ENCODE peak calls at places on chromosomes 7 and 10, in four cellular contexts. X is IMR-90, H is astrocyte, C is SK-N-SH. R is an unnamed sample.

GRCh38 chr10:91352760-91353159 is 57.4 kb upstream of the HECTD2 start:
- DNase-seq in H (no peak), C (no peak), X (peak; percentile 21), R (no peak)

GRCh38 chr7:390761-391410 is 100.9 kb downstream of the FOXL3 start:
- DNase-seq in X (no peak), H (no peak), C (peak; percentile 38), R (no peak)

GRCh38 chr7:139777304-139777890 is 401 bp downstream of the HIPK2 start:
- DNase-seq in X (no peak), H (no peak), C (peak; percentile 89), R (peak; percentile 71)

GRCh38 chr7:2929321-2930201 is 85.5 kb upstream of the GNA12 start:
- DNase-seq in X (no peak), H (no peak), C (peak; percentile 34), R (no peak)

GRCh38 chr10:4533626-4534025 is 292.4 kb upstream of the AKR1E2 start:
- DNase-seq in X (no peak), H (no peak), C (no peak), R (peak; percentile 38)

GRCh38 chr10:77926566-77927342 is at the start of gene DLG5:
- DNase-seq in X (peak; percentile 52), C (peak; percentile 92), H (no peak), R (peak; percentile 83)

GRCh38 chr7:103705542-103705941 is 259.5 kb upstream of the SLC26A5 start:
- DNase-seq in H (no peak), C (no peak), X (no peak), R (no peak)

GRCh38 chr7:147640821-147641220 is 949.7 kb upstream of the C7orf33 start:
- DNase-seq in X (no peak), H (no peak), C (no peak), R (no peak)

GRCh38 chr7:81725496-81726117 is 44.2 kb downstream of the HGF start:
- DNase-seq in H (peak; percentile 94), C (peak; percentile 15), X (peak; percentile 99), R (peak; percentile 83)

GRCh38 chr7:18792866-18793595 is 297.5 kb downstream of the HDAC9 start:
- DNase-seq in C (no peak), X (peak; percentile 79), H (peak; percentile 46), R (peak; percentile 86)

GRCh38 chr7:135448753-135449152 is 61.1 kb downstream of the CNOT4 start:
- DNase-seq in X (no peak), C (no peak), H (no peak), R (peak; percentile 31)

GRCh38 chr7:20539201-20539600 is 76.3 kb upstream of the ABCB5 start:
- DNase-seq in X (no peak), H (no peak), C (no peak), R (no peak)

GRCh38 chr10:131964298-131964697 is 17.4 kb downstream of the BNIP3 start:
- DNase-seq in X (peak; percentile 8), C (no peak), H (no peak), R (no peak)

GRCh38 chr10:7922707-7923106 is 104.4 kb downstream of the TAF3 start:
- DNase-seq in H (no peak), X (no peak), C (no peak), R (no peak)

GRCh38 chr10:124717911-124718734 is 26.1 kb downstream of the FAM53B start:
- DNase-seq in C (no peak), X (no peak), H (no peak), R (no peak)

GRCh38 chr7:45048748-45049147 is 40.0 kb downstream of the NACAD start:
- DNase-seq in H (peak; percentile 29), X (no peak), C (no peak), R (no peak)

GRCh38 chr7:55308186-55308929 is 56.8 kb upstream of the LANCL2 start:
- DNase-seq in H (peak; percentile 97), C (no peak), X (peak; percentile 87), R (peak; percentile 80)

GRCh38 chr10:124693396-124693795 is 50.8 kb downstream of the FAM53B start:
- DNase-seq in X (no peak), H (no peak), C (no peak), R (no peak)

GRCh38 chr10:70512149-70512611 is 33.6 kb downstream of the PALD1 start:
- DNase-seq in H (peak; percentile 16), C (peak; percentile 75), X (peak; percentile 23), R (peak; percentile 27)

GRCh38 chr10:97024181-97025073 is 161.3 kb downstream of the SLIT1 start:
- DNase-seq in C (no peak), X (peak; percentile 93), H (peak; percentile 87), R (peak; percentile 64)

GRCh38 chr10:1041514-1041913 is 7.4 kb downstream of the IDI1 start:
- DNase-seq in H (no peak), C (no peak), X (no peak), R (no peak)

GRCh38 chr10:1045415-1045814 is 3.5 kb downstream of the IDI1 start:
- DNase-seq in C (no peak), H (no peak), X (no peak), R (no peak)

GRCh38 chr10:1043532-1043995 is 5.4 kb downstream of the IDI1 start:
- DNase-seq in C (no peak), X (no peak), H (no peak), R (no peak)

GRCh38 chr10:1044964-1045363 is 4.0 kb downstream of the IDI1 start:
- DNase-seq in H (no peak), X (no peak), C (no peak), R (no peak)

GRCh38 chr10:1044146-1044545 is 4.8 kb downstream of the IDI1 start:
- DNase-seq in H (no peak), C (no peak), X (no peak), R (no peak)
- H3K9ac ChIP-seq in H (no peak overlapping the region), C (no peak overlapping the region), X (no peak overlapping the region), R (peak overlapping the region; percentile 34)

GRCh38 chr7:157896774-157897555 is 560.2 kb downstream of the DNAJB6 start:
- DNase-seq in H (no peak), X (no peak), C (no peak), R (no peak)
- H3K9me3 ChIP-seq in H (no peaks in the 10 kb centered on the region), X (peaks cover 50% of the 10 kb centered on the region), C (peaks cover 5% of the 10 kb centered on the region), R (no peaks in the 10 kb centered on the region)

GRCh38 chr10:92593553-92594046 is 670 bp downstream of the KIF11 start:
- DNase-seq in X (no peak), C (no peak), H (no peak), R (peak; percentile 11)
- H3K4me1 ChIP-seq in X (peaks cover 7% of the 10 kb centered on the region), C (peaks cover 7% of the 10 kb centered on the region), H (peaks cover 20% of the 10 kb centered on the region), R (peaks cover 25% of the 10 kb centered on the region)

GRCh38 chr10:59970396-59971368 is 64.3 kb upstream of the CCDC6 start:
- DNase-seq in C (no peak), X (no peak), H (no peak), R (no peak)

GRCh38 chr10:59976909-59977308 is 70.6 kb upstream of the CCDC6 start:
- DNase-seq in C (no peak), H (no peak), X (no peak), R (no peak)

GRCh38 chr10:59967079-59967478 is 60.7 kb upstream of the CCDC6 start:
- DNase-seq in H (no peak), X (no peak), C (no peak), R (no peak)

GRCh38 chr10:59968705-59969104 is 62.3 kb upstream of the CCDC6 start:
- DNase-seq in X (no peak), H (no peak), C (no peak), R (no peak)

GRCh38 chr10:59971915-59972314 is 65.6 kb upstream of the CCDC6 start:
- DNase-seq in C (peak; percentile 16), X (no peak), H (peak; percentile 68), R (peak; percentile 44)
- H3K9ac ChIP-seq in C (no peak overlapping the region), X (no peak overlapping the region), H (no peak overlapping the region), R (no peak overlapping the region)

DNA sequence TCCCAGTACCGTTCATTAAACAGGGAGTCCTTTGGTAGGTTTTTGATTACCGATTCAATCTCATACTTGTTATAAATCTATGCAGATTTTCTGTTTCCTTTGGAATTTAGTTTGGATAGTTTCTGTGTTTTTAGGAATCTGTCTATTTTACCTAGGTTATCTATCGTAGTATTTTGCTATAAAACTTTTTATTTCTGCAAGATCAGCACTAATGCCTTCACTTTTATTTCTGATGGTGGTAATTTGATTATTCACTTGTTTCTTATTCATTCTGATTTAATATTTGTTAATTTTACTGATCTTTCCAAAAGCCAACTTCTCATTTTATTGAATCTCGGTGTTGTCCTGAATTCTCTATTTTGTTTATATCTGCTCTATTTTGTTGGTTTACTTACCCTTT is 577.7 kb upstream of the NRG3 start:
- DNase-seq in C (no peak), H (no peak), X (no peak), R (no peak)
- H3K9me3 ChIP-seq in C (peaks cover 3% of the 10 kb centered on the region), H (peaks cover 3% of the 10 kb centered on the region), X (peaks cover 3% of the 10 kb centered on the region), R (no peaks in the 10 kb centered on the region)

GRCh38 chr7:21916629-21917028 is 29.1 kb downstream of the CDCA7L start:
- DNase-seq in H (peak; percentile 12), C (no peak), X (no peak), R (no peak)
- H3K4me1 ChIP-seq in H (no peaks in the 10 kb centered on the region), C (no peaks in the 10 kb centered on the region), X (no peaks in the 10 kb centered on the region), R (peaks cover 13% of the 10 kb centered on the region)

DNA sequence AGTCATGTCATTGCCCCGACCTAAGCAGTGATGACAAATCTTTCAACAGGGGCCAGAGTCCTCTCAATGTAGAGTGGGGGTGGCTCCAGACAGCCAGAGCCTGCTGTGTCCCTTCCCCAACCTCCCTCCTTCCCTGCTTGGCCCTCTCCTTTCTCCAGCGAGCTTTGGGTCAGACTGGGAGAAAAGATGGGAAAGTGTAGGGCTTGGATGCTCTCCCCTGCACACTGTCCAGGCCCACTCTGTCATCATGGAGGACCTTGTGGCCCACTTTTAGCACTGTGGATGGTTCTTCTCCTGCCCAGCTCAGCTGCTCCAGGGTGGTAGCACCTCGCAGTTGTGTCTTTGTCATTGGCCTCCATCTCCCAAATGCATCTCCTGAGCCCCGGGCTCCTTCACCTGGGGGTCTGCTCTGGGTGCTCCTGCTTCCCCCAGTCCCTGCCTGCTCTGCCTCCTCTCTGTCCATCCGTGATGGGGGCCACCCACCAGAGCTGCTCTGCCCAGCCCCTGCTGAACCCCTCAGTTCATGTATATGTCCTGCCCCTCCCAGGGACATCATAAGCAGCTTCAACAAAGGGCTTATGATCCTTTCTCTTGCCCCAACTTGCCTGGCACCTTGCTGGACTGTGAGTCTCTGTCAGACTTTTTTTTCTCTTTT is 37.5 kb downstream of the BTBD16 start:
- DNase-seq in H (no peak), C (no peak), X (no peak), R (no peak)
- H3K9ac ChIP-seq in H (peak overlapping the region; percentile 81), C (peak overlapping the region; percentile 53), X (peak overlapping the region; percentile 5), R (peak overlapping the region; percentile 83)

GRCh38 chr7:57220746-57221145 is 88.5 kb upstream of the ZNF479 start:
- DNase-seq in X (no peak), H (no peak), C (no peak), R (no peak)

GRCh38 chr7:57216340-57216739 is 84.1 kb upstream of the ZNF479 start:
- DNase-seq in X (no peak), C (no peak), H (no peak), R (no peak)

GRCh38 chr7:57215423-57215822 is 83.2 kb upstream of the ZNF479 start:
- DNase-seq in C (no peak), X (no peak), H (no peak), R (no peak)

GRCh38 chr7:57218196-57218716 is 86.0 kb upstream of the ZNF479 start:
- DNase-seq in X (no peak), H (no peak), C (no peak), R (no peak)
- H3K9me3 ChIP-seq in X (peaks cover 50% of the 10 kb centered on the region), H (peaks cover 4% of the 10 kb centered on the region), C (no peaks in the 10 kb centered on the region), R (peaks cover 5% of the 10 kb centered on the region)

GRCh38 chr10:30386801-30387588 is 37.9 kb upstream of the MTPAP start:
- DNase-seq in H (peak; percentile 38), C (no peak), X (no peak), R (no peak)
- H3K4me1 ChIP-seq in H (no peaks in the 10 kb centered on the region), C (peaks cover 7% of the 10 kb centered on the region), X (no peaks in the 10 kb centered on the region), R (peaks cover 5% of the 10 kb centered on the region)